ENCODE peak calls at places on chromosomes 11 and 22, in eight cellular contexts. O is Calu3, W is lower leg skin, T is heart left ventricle, I is suprapubic skin, H is choroid plexus epithelial cell, L is cardiac fibroblast, F is tibial artery. P is an unnamed sample.

GRCh38 chr11:123354371-123354770 is 75.7 kb upstream of the GRAMD1B start:
- DNase-seq in O (no peak), W (no peak), T (no peak), I (no peak), H (no peak), L (no peak), F (no peak), P (no peak)

GRCh38 chr11:96199563-96200025 is 143.4 kb downstream of the MAML2 start:
- DNase-seq in O (peak), W (no peak), T (no peak), I (no peak), H (peak), L (peak), F (no peak), P (peak)

GRCh38 chr11:118705111-118705741 is 25.8 kb upstream of the TREH start:
- DNase-seq in O (no peak), W (no peak), T (no peak), I (no peak), H (no peak), L (no peak), F (no peak), P (no peak)

GRCh38 chr11:95917188-95918036 is 6.5 kb downstream of the MTMR2 start:
- DNase-seq in O (no peak), W (no peak), T (no peak), I (no peak), H (peak), L (peak), F (no peak), P (no peak)

GRCh38 chr22:32058656-32059280 is 15.7 kb downstream of the SLC5A1 start:
- DNase-seq in O (no peak), W (no peak), T (no peak), I (no peak), H (peak), L (peak), F (no peak), P (peak)

GRCh38 chr11:639324-639977 is 2.4 kb downstream of the DRD4 start:
- DNase-seq in O (no peak), W (no peak), T (no peak), I (no peak), H (peak), L (no peak), F (no peak), P (no peak)

GRCh38 chr22:28181332-28181731 is 262.3 kb upstream of the PITPNB start:
- DNase-seq in O (no peak), W (no peak), T (no peak), I (no peak), H (peak), L (peak), F (no peak), P (peak)

GRCh38 chr11:27485930-27486773 is 13.6 kb upstream of the LGR4 start:
- DNase-seq in O (peak), W (peak), T (no peak), I (no peak), H (peak), L (peak), F (no peak), P (peak)

GRCh38 chr11:87535513-87535912 is 497.8 kb downstream of the TMEM135 start:
- DNase-seq in O (no peak), W (no peak), T (no peak), I (no peak), H (no peak), L (no peak), F (no peak), P (no peak)

GRCh38 chr11:120835601-120836228 is 188.2 kb upstream of the TBCEL start:
- DNase-seq in O (no peak), W (no peak), T (no peak), I (no peak), H (no peak), L (no peak), F (no peak), P (no peak)

GRCh38 chr22:35552186-35552842 is 11.7 kb downstream of the RASD2 start:
- DNase-seq in O (peak), W (no peak), T (no peak), I (no peak), H (peak), L (peak), F (no peak), P (no peak)

GRCh38 chr11:11580831-11581492 is 40.8 kb downstream of the GALNT18 start:
- DNase-seq in O (no peak), W (no peak), T (peak), I (no peak), H (no peak), L (no peak), F (no peak), P (no peak)

DNA sequence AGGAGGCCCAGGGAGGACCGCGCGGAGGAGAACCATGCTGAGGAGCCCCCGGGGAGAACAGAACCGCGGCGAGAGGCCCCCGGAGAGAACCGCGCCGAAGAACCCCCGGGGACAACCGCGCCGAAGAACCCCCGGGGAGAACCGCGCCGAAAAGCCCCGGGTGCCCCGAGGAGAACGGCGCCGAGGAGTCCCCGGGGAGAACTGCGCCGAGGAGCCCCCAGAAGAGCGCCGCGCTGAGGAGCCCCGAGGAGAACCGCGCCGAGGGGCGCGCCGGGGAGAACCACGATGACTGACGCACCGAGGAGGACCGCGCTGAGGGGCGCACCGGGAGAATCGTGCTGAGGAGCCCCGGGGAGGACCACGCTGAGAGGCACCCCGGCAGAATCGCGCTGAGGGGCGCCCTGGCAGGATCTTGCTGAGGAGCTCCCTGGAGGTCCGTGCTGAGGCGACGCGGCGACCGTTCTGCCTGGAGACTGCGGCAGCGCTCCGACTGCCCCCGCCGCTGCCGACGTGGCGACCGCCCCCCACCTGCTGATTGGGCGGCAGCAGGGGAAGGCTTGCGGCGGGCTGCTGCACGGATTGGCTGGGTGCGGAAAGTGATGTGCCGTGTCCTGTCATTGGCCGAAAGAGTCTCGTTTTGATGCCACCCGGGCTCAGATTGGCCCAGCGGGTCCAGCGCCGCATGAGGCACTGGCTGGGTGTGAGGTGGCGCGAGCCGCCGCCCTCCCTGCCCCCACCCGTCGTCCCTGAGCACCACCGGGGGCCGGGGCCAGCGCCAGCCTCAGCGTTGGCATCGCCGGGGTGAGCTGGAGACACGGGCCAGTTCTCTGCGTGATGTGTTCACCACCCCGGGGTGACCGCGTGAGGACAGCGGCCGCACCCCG is at the start of gene KCNQ1OT1:
- DNase-seq in O (peak), W (peak), T (peak), I (peak), H (peak), L (peak), F (peak), P (peak)
- TF ChIP-seq CTCF in O (no peak), W (peak), T (no peak), I (no peak), H (no peak), L (no peak), F (no peak), P (no peak)

GRCh38 chr11:70230151-70230839 is 27.2 kb downstream of the FADD start:
- DNase-seq in O (no peak), W (no peak), T (no peak), I (no peak), H (no peak), L (peak), F (no peak), P (peak)

GRCh38 chr11:70230840-70231710 is 28.0 kb downstream of the FADD start:
- DNase-seq in O (no peak), W (no peak), T (no peak), I (no peak), H (no peak), L (no peak), F (no peak), P (no peak)

GRCh38 chr11:70225629-70226582 is 22.8 kb downstream of the FADD start:
- DNase-seq in O (no peak), W (no peak), T (no peak), I (peak), H (no peak), L (no peak), F (no peak), P (no peak)

GRCh38 chr11:70229737-70230136 is 26.6 kb downstream of the FADD start:
- DNase-seq in O (no peak), W (no peak), T (no peak), I (no peak), H (no peak), L (no peak), F (no peak), P (no peak)

DNA sequence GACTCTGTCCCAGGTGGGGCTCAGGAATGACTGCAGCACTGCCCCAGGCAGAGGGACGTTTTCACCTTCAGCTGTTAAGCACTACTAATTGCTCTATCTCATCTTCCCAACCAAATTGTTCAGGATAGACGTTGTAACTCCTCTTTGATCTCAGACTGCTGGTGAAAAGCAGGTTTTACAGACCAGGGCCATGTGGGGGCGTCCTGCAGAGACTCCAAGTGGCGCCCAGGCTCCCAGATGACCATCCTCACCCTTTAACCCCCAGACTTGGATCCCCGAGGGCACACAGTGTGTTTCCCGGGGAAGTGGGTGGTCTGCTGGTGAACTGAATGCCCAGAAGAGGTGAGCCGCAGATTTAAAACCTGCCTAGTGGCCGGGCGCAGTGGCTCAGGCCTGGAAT is 23.9 kb downstream of the FADD start:
- DNase-seq in O (peak), W (no peak), T (no peak), I (no peak), H (peak), L (peak), F (no peak), P (no peak)
- TF ChIP-seq CTCF in O (no peak), W (no peak), T (no peak), I (no peak), H (peak), L (peak), F (no peak), P (no peak)

GRCh38 chr22:38249301-38249700 is 23.5 kb downstream of the TMEM184B start:
- DNase-seq in O (no peak), W (no peak), T (no peak), I (no peak), H (no peak), L (no peak), F (no peak), P (no peak)
- TF ChIP-seq CTCF in O (no peak), W (no peak), T (no peak), I (no peak), H (no peak), L (no peak), F (no peak), P (no peak)

GRCh38 chr11:103927535-103927934 is 108.9 kb upstream of the DDI1 start:
- DNase-seq in O (no peak), W (no peak), T (no peak), I (no peak), H (peak), L (peak), F (no peak), P (peak)
- TF ChIP-seq CTCF in O (no peak), W (no peak), T (no peak), I (no peak), H (peak), L (peak), F (no peak), P (peak)

GRCh38 chr11:72015511-72016061 is 16.9 kb downstream of the IL18BP start:
- DNase-seq in O (peak), W (no peak), T (no peak), I (no peak), H (peak), L (no peak), F (no peak), P (no peak)
- TF ChIP-seq CTCF in O (no peak), W (no peak), T (no peak), I (no peak), H (peak), L (peak), F (no peak), P (peak)

GRCh38 chr11:18707811-18708340 is 9.3 kb downstream of the TMEM86A start:
- DNase-seq in O (no peak), W (no peak), T (no peak), I (peak), H (no peak), L (no peak), F (no peak), P (no peak)
- TF ChIP-seq CTCF in O (no peak), W (no peak), T (no peak), I (no peak), H (no peak), L (no peak), F (no peak), P (no peak)

DNA sequence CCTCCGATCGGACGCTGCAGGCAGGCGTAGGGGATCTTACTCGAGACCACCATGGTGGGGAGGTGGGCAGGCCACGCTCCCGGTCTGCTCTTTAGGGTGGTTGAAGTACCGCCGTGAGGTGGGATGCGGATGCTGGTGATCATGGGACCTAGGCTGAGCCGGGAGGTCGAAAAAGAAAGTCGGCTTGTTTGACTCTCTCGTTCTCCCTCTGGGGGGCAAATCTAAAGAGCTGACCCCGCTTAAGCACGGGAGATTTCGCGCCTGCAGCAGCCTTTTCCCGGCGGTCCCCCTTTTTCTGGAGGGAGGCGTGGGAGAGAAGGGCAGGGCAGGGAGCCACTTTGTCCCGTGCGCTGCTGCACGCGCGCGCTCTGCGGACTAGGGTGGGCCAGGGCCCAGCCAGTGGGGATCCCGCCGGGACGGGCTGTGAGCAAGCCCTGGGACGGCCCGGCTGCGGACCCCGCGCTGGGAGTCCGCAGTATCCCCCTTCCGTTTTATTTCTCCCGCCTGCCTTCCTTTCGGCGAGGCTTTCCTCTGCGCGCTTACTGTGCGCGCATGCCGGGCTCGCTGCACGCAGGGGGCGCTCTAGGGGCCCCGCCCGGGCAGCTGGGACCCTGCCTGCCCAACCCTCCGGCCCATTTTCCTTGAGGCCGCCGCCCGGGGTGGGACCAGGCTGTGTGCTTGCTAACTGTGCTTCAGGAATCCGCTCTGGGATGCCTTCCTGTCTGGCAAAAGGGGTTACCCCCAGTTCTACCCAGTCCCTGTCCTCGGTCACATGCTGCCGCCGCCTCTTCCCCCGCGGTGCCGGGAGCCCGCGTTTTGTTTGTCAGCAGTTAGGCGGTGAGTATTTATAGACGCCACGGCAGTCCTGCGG is 81.0 kb downstream of the PRR5L start:
- DNase-seq in O (peak), W (peak), T (peak), I (peak), H (peak), L (peak), F (peak), P (peak)
- TF ChIP-seq CTCF in O (no peak), W (no peak), T (peak), I (peak), H (peak), L (peak), F (no peak), P (peak)

GRCh38 chr11:4094348-4095291 is at the start of gene RRM1:
- DNase-seq in O (peak), W (peak), T (peak), I (peak), H (peak), L (peak), F (peak), P (peak)

GRCh38 chr11:4090258-4090657 is 4.3 kb upstream of the RRM1 start:
- DNase-seq in O (no peak), W (no peak), T (no peak), I (no peak), H (no peak), L (no peak), F (no peak), P (no peak)

GRCh38 chr11:4092031-4092430 is 2.6 kb upstream of the RRM1 start:
- DNase-seq in O (no peak), W (no peak), T (no peak), I (no peak), H (no peak), L (no peak), F (no peak), P (no peak)

GRCh38 chr11:4095509-4096230 is 1.1 kb downstream of the RRM1 start:
- DNase-seq in O (no peak), W (no peak), T (no peak), I (no peak), H (peak), L (peak), F (no peak), P (peak)

DNA sequence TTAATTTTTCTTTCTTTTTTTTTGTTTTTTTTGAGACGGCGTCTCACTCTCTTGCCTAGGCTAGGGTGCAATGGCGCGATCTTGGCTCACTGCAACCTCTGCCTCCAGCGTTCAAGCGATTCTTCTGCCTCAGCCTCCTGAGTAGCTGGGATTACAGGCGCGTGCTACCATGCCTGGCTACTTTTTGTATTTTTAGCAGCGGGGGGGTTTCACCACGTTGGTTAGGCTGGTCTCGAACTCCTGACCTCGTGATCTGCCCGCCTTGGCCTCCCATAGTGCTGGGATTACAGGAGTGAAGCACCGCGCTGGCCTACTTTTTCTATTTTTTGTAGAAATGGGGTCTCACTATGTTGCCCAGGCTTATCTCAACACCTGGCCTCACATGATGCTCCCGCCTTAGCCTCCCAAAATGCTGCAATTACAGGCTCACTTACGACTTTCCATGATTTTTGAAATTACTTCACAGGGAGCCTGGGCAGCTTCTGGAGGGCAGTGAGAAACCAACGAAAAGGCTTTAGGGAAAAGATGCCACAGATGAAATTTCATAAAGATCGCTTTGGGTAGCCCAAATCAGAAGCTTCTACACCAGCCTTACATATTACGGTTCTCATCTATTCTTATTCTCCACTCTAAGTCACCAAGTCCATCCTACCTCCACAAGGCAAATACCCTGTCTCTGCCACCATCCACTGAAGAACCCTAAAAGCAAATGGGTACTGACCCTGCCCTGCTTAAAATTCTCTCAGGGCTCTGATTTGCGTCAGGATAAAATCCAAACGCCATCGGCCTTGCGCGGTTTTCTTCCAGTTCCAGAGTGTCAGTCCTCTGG is 866 bp upstream of the RRM1 start:
- DNase-seq in O (no peak), W (no peak), T (no peak), I (no peak), H (no peak), L (no peak), F (no peak), P (no peak)
- TF ChIP-seq CTCF in O (no peak), W (no peak), T (no peak), I (no peak), H (no peak), L (no peak), F (no peak), P (no peak)